ENCODE peak calls at places on chromosomes 7 and 10, in nine cellular contexts. U is SK-N-SH, O is A549, I is GM12878, N is HCT116, K is endothelial cell of umbilical vein, R is K562, P is H1, V is HepG2. G is an unnamed sample.

GRCh38 chr10:12797471-12798262 is 203.8 kb downstream of the CCDC3 start:
- DNase-seq in U (no peak), O (no peak), I (no peak), N (no peak), K (no peak), R (no peak), P (no peak), V (no peak), G (no peak)

GRCh38 chr7:73865738-73866445 is 4.9 kb downstream of the TMEM270 start:
- DNase-seq in U (peak; percentile 85), O (peak; percentile 63), I (no peak), N (no peak), K (peak; percentile 62), R (peak; percentile 53), P (peak; percentile 58), V (peak; percentile 34), G (peak; percentile 72)

GRCh38 chr10:21501731-21502370 is 23.6 kb downstream of the SKIDA1 start:
- DNase-seq in U (no peak), O (no peak), I (no peak), N (no peak), K (no peak), R (no peak), P (peak; percentile 44), V (peak; percentile 51), G (no peak)

GRCh38 chr10:131092876-131093275 is 218.6 kb downstream of the TCERG1L start:
- DNase-seq in U (no peak), O (no peak), I (no peak), N (no peak), K (no peak), R (no peak), P (no peak), V (no peak), G (no peak)

GRCh38 chr7:116591202-116592040 is 66.6 kb downstream of the CAV1 start:
- DNase-seq in U (peak; percentile 11), O (peak; percentile 42), I (no peak), N (peak; percentile 45), K (peak; percentile 76), R (peak; percentile 36), P (no peak), V (no peak), G (peak; percentile 20)

GRCh38 chr7:35537067-35538023 is 157.6 kb downstream of the HERPUD2 start:
- DNase-seq in U (peak; percentile 92), O (peak; percentile 70), I (no peak), N (peak; percentile 53), K (peak; percentile 70), R (peak; percentile 86), P (peak; percentile 92), V (peak; percentile 46), G (peak; percentile 79)

GRCh38 chr10:97914837-97915211 is 65.2 kb downstream of the GOLGA7B start:
- DNase-seq in U (peak; percentile 92), O (peak; percentile 66), I (no peak), N (peak; percentile 58), K (peak; percentile 52), R (peak; percentile 79), P (peak; percentile 95), V (peak; percentile 29), G (peak; percentile 69)

GRCh38 chr10:64506963-64507362 is 985.8 kb downstream of the REEP3 start:
- DNase-seq in U (no peak), O (no peak), I (no peak), N (no peak), K (no peak), R (no peak), P (no peak), V (no peak), G (no peak)

GRCh38 chr7:87564290-87564963 is 36.3 kb downstream of the ABCB1 start:
- DNase-seq in U (peak; percentile 25), O (peak; percentile 43), I (no peak), N (peak; percentile 38), K (peak; percentile 7), R (no peak), P (peak; percentile 57), V (peak; percentile 20), G (peak; percentile 47)

GRCh38 chr7:153524070-153524601 is 528.1 kb upstream of the DPP6 start:
- DNase-seq in U (no peak), O (no peak), I (no peak), N (no peak), K (no peak), R (no peak), P (no peak), V (no peak), G (no peak)
- H3K4me3 ChIP-seq in U (no peak overlapping the region), O (no peak overlapping the region), I (no peak overlapping the region), N (no peak overlapping the region), K (no peak overlapping the region), R (no peak overlapping the region), P (no peak overlapping the region), V (no peak overlapping the region), G (no peak overlapping the region)

DNA sequence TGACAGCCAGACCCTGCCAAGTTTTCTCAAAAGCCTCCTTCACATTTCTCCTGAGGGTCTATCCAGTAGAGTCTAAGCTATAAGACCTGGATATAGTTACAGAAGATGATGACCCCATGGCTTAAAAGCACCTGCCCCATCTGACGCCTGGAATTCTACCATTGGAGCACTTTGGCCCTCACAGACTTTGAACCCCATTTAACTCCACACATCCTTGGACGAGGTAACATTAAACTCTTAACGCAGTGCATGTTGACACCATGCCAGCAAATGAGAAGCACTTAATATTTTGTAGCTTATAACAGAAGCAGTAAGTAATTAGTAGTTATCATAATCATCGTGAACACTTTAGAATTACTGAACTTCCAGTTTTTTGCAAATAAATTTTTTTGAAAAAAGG is 61.9 kb upstream of the SMNDC1 start:
- DNase-seq in U (no peak), O (no peak), I (no peak), N (no peak), K (no peak), R (no peak), P (no peak), V (no peak), G (no peak)
- TF ChIP-seq MAX in U (no peak), O (no peak), I (no peak), N (no peak), K (no peak), R (no peak), P (no peak), V (no peak), G (no peak)

GRCh38 chr10:61933857-61934559 is 32.5 kb downstream of the ARID5B start:
- DNase-seq in U (no peak), O (no peak), I (no peak), N (no peak), K (no peak), R (no peak), P (no peak), V (no peak), G (no peak)
- H3K4me3 ChIP-seq in U (no peak overlapping the region), O (no peak overlapping the region), I (no peak overlapping the region), N (no peak overlapping the region), K (no peak overlapping the region), R (no peak overlapping the region), P (no peak overlapping the region), V (no peak overlapping the region), G (no peak overlapping the region)

GRCh38 chr10:1968257-1969025 is 231.1 kb upstream of the ADARB2 start:
- DNase-seq in U (no peak), O (no peak), I (no peak), N (no peak), K (no peak), R (no peak), P (no peak), V (no peak), G (no peak)
- TF ChIP-seq MAX in U (no peak), O (no peak), I (no peak), N (no peak), K (no peak), R (no peak), P (no peak), V (no peak), G (no peak)

GRCh38 chr10:133329401-133330202 is 7.1 kb downstream of the CALY start:
- DNase-seq in U (peak; percentile 90), O (peak; percentile 85), I (no peak), N (no peak), K (peak; percentile 77), R (peak; percentile 71), P (peak; percentile 94), V (peak; percentile 70), G (peak; percentile 92)
- H3K4me3 ChIP-seq in U (peak overlapping the region; percentile 37), O (peak overlapping the region; percentile 23), I (no peak overlapping the region), N (peak overlapping the region; percentile 26), K (no peak overlapping the region), R (no peak overlapping the region), P (no peak overlapping the region), V (no peak overlapping the region), G (no peak overlapping the region)

GRCh38 chr10:124949543-124949942 is 7.6 kb downstream of the ZRANB1 start:
- DNase-seq in U (no peak), O (no peak), I (no peak), N (no peak), K (no peak), R (peak; percentile 1), P (no peak), V (peak; percentile 9), G (no peak)
- TF ChIP-seq MAX in U (no peak), O (no peak), I (no peak), N (no peak), K (no peak), R (no peak), P (no peak), V (no peak), G (no peak)

DNA sequence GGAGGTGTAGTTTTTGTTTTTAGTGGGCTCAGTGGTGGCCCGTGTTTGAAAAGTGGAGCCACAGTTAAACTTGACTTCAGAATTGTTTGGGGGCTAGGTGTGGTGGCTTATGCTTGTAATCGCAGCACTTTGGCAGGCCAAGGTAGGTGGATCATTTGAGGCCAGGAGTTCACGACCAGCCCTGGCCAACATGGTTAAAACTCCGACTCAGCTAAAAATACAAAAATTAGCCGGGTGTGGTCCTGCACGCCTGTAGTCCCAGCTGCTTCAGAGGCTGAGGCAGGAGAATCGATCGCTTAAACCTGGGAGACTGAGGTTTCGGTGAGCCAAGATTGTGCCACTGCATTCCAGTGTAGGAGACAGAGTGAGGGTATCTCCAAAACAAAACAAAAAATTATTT is 1.8 kb downstream of the CCT6A start:
- DNase-seq in U (no peak), O (no peak), I (no peak), N (no peak), K (no peak), R (no peak), P (no peak), V (no peak), G (no peak)
- H3K4me3 ChIP-seq in U (no peak overlapping the region), O (peak overlapping the region; percentile 96), I (peak overlapping the region; percentile 64), N (peak overlapping the region; percentile 90), K (peak overlapping the region; percentile 35), R (peak overlapping the region; percentile 82), P (no peak overlapping the region), V (peak overlapping the region; percentile 98), G (peak overlapping the region; percentile 98)

DNA sequence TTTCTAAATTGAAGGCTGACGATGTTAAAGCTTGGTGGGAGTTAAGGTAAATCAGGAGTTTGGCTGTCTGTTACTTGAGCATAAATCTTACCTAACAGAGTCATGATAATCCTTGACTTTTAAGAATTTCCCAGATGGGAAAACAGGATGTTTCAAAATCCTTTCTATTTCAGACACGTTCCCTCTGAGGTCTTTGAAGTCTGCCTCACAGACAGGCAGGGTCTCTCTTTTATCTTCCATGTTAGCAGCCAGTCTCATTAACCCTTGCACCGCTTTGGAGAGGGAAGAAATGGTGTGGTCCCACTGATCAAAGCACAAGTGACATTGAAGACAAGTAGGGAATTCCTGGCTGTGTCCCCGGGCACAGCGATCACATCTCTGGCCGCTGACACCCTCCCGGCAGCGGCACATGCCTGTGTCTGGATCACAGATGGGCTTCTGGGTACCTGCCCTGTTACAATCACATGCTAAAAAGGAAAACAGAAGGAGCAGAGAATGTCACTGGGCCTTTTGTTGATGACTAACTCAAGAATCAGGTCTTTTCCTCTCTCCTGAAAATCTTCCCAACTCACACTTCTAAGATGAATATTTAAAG is 52.7 kb upstream of the LAMB1 start:
- DNase-seq in U (peak; percentile 65), O (no peak), I (no peak), N (no peak), K (no peak), R (no peak), P (no peak), V (peak; percentile 89), G (no peak)
- TF ChIP-seq MAX in U (no peak), O (no peak), I (no peak), N (no peak), K (no peak), R (no peak), P (no peak), V (no peak), G (no peak)